ENCODE peak calls at places on chromosomes 7 and 10, in seven cellular contexts. V is stomach, C is GM12892, G is SHP77, U is HAP-1, E is T-cell, I is NCI-H1092 treated with DMSO at 0.1 percent for 48 hours. Z is an unnamed sample.
A peak's percentile ranks its signal among the peaks of the same experiment; 100 is the strongest.

GRCh38 chr10:111203615-111204014 is 126.8 kb downstream of the ADRA2A start:
- DNase-seq in V (no peak), C (no peak), G (no peak), U (no peak), E (no peak), I (no peak), Z (no peak)

GRCh38 chr7:22675917-22676343 is 51.1 kb upstream of the IL6 start:
- DNase-seq in V (no peak), C (no peak), G (no peak), U (no peak), E (peak; percentile 41), I (no peak), Z (no peak)

GRCh38 chr7:26688388-26688787 is 176.0 kb downstream of the SKAP2 start:
- DNase-seq in V (no peak), C (no peak), G (no peak), U (no peak), E (no peak), I (no peak), Z (no peak)

GRCh38 chr7:128108641-128109423 is 77.6 kb upstream of the LRRC4 start:
- DNase-seq in V (no peak), C (peak; percentile 55), G (no peak), U (no peak), E (peak; percentile 35), I (no peak), Z (no peak)

GRCh38 chr7:149257146-149257545 is 4.8 kb upstream of the ZNF783 start:
- DNase-seq in V (no peak), C (no peak), G (no peak), U (no peak), E (no peak), I (no peak), Z (no peak)

GRCh38 chr7:149871576-149871975 is 2.2 kb upstream of the ATP6V0E2 start:
- DNase-seq in V (no peak), C (no peak), G (no peak), U (peak; percentile 57), E (no peak), I (no peak), Z (no peak)

GRCh38 chr10:132454296-132455198 is 57.5 kb downstream of the PWWP2B start:
- DNase-seq in V (no peak), C (no peak), G (no peak), U (no peak), E (no peak), I (no peak), Z (no peak)

GRCh38 chr10:25682203-25682950 is 251.7 kb upstream of the MYO3A start:
- DNase-seq in V (no peak), C (no peak), G (peak; percentile 42), U (no peak), E (no peak), I (peak; percentile 28), Z (no peak)

GRCh38 chr10:9149134-9149533 is 1094.6 kb downstream of the GATA3 start:
- DNase-seq in V (no peak), C (no peak), G (no peak), U (no peak), E (no peak), I (no peak), Z (no peak)

GRCh38 chr7:149669121-149669818 is 104.1 kb downstream of the ZNF467 start:
- DNase-seq in V (no peak), C (no peak), G (no peak), U (no peak), E (no peak), I (no peak), Z (no peak)

GRCh38 chr10:79384773-79385391 is 37.6 kb downstream of the PPIF start:
- DNase-seq in V (no peak), C (no peak), G (no peak), U (no peak), E (no peak), I (no peak), Z (peak; percentile 1)

GRCh38 chr7:131183611-131184119 is 144.0 kb upstream of the MKLN1 start:
- DNase-seq in V (no peak), C (no peak), G (no peak), U (no peak), E (peak; percentile 8), I (no peak), Z (no peak)

GRCh38 chr7:56199639-56200038 is 83.4 kb upstream of the NUPR2 start:
- DNase-seq in V (no peak), C (no peak), G (no peak), U (no peak), E (no peak), I (no peak), Z (no peak)

GRCh38 chr7:122942765-122943164 is 52.7 kb downstream of the TAS2R16 start:
- DNase-seq in V (no peak), C (no peak), G (peak; percentile 12), U (no peak), E (no peak), I (no peak), Z (no peak)

GRCh38 chr7:103134866-103135554 is 13.9 kb downstream of the NAPEPLD start:
- DNase-seq in V (no peak), C (no peak), G (no peak), U (no peak), E (no peak), I (no peak), Z (no peak)

GRCh38 chr10:109127363-109127762 is 795.9 kb downstream of the XPNPEP1 start:
- DNase-seq in V (no peak), C (no peak), G (no peak), U (no peak), E (no peak), I (no peak), Z (no peak)

GRCh38 chr7:51021906-51022570 is 239.3 kb upstream of the GRB10 start:
- DNase-seq in V (no peak), C (no peak), G (no peak), U (no peak), E (no peak), I (no peak), Z (no peak)

GRCh38 chr7:41051525-41051924 is 651.4 kb downstream of the INHBA start:
- DNase-seq in V (no peak), C (no peak), G (no peak), U (no peak), E (no peak), I (no peak), Z (no peak)

GRCh38 chr7:6238309-6238925 is 34.0 kb downstream of the CYTH3 start:
- DNase-seq in V (no peak), C (no peak), G (no peak), U (no peak), E (no peak), I (no peak), Z (no peak)

GRCh38 chr10:88783734-88784133 is 18.8 kb upstream of the LIPM start:
- DNase-seq in V (no peak), C (no peak), G (no peak), U (no peak), E (no peak), I (no peak), Z (no peak)

GRCh38 chr10:127117125-127117524 is 79.3 kb downstream of the INSYN2A start:
- DNase-seq in V (peak; percentile 48), C (no peak), G (no peak), U (peak; percentile 7), E (no peak), I (no peak), Z (peak; percentile 66)

GRCh38 chr7:89914673-89915072 is 239.6 kb upstream of the STEAP1 start:
- DNase-seq in V (no peak), C (no peak), G (no peak), U (no peak), E (no peak), I (no peak), Z (no peak)

GRCh38 chr7:30907527-30908267 is 4.0 kb upstream of the AQP1 start:
- DNase-seq in V (no peak), C (no peak), G (no peak), U (no peak), E (no peak), I (no peak), Z (no peak)

GRCh38 chr10:119614686-119615085 is 17.9 kb upstream of the TIAL1 start:
- DNase-seq in V (no peak), C (no peak), G (no peak), U (no peak), E (no peak), I (no peak), Z (no peak)

GRCh38 chr10:29631049-29631339 is 3.8 kb downstream of the SVIL start:
- DNase-seq in V (no peak), C (no peak), G (no peak), U (no peak), E (no peak), I (no peak), Z (no peak)

GRCh38 chr10:78290131-78290750 is 256.6 kb downstream of the RPS24 start:
- DNase-seq in V (no peak), C (no peak), G (no peak), U (no peak), E (no peak), I (no peak), Z (no peak)

GRCh38 chr7:82110146-82110823 is 333.3 kb downstream of the CACNA2D1 start:
- DNase-seq in V (no peak), C (no peak), G (no peak), U (peak; percentile 74), E (no peak), I (peak; percentile 33), Z (no peak)

GRCh38 chr7:139423091-139423490 is 60.4 kb downstream of the KLRG2 start:
- DNase-seq in V (no peak), C (no peak), G (no peak), U (no peak), E (no peak), I (no peak), Z (no peak)

GRCh38 chr10:74651565-74651964 is 174.8 kb upstream of the KAT6B start:
- DNase-seq in V (no peak), C (no peak), G (no peak), U (no peak), E (no peak), I (no peak), Z (no peak)

GRCh38 chr7:112745635-112746034 is 44.6 kb downstream of the TMEM168 start:
- DNase-seq in V (no peak), C (no peak), G (no peak), U (no peak), E (no peak), I (no peak), Z (no peak)

GRCh38 chr7:93198472-93198871 is 27.8 kb downstream of the HEPACAM2 start:
- DNase-seq in V (no peak), C (no peak), G (no peak), U (no peak), E (no peak), I (no peak), Z (no peak)

GRCh38 chr7:19112290-19113000 is 5.0 kb downstream of the TWIST1 start:
- DNase-seq in V (no peak), C (no peak), G (no peak), U (no peak), E (no peak), I (no peak), Z (no peak)

GRCh38 chr10:119139464-119140067 is 25.9 kb downstream of the SFXN4 start:
- DNase-seq in V (peak; percentile 31), C (peak; percentile 40), G (peak; percentile 18), U (no peak), E (peak; percentile 37), I (no peak), Z (peak; percentile 21)

GRCh38 chr7:26191233-26191973 is 9.1 kb downstream of the HNRNPA2B1 start:
- DNase-seq in V (no peak), C (no peak), G (no peak), U (no peak), E (no peak), I (no peak), Z (no peak)

GRCh38 chr7:131699323-131699722 is 142.9 kb upstream of the PODXL start:
- DNase-seq in V (no peak), C (no peak), G (no peak), U (no peak), E (no peak), I (no peak), Z (no peak)

GRCh38 chr7:6649241-6649961 is 12.3 kb downstream of the ZNF316 start:
- DNase-seq in V (no peak), C (no peak), G (no peak), U (no peak), E (no peak), I (no peak), Z (no peak)

GRCh38 chr7:155465761-155466141 is 7.8 kb downstream of the EN2 start:
- DNase-seq in V (no peak), C (no peak), G (no peak), U (no peak), E (no peak), I (no peak), Z (no peak)

GRCh38 chr10:28938745-28939144 is 261.4 kb downstream of the BAMBI start:
- DNase-seq in V (no peak), C (no peak), G (no peak), U (no peak), E (no peak), I (no peak), Z (no peak)